ENCODE peak calls at places on chromosomes 1 and 21, in nine cellular contexts. R, H, U, D, O, A, K, F and L are unnamed samples. For H3K27me3, the result is how much of the 10 kb centered on the place peaks cover.

GRCh38 chr1:192311281-192311680 is 5.5 kb upstream of the RGS21 start:
- DNase-seq in K (no peak), F (no peak), H (no peak), D (no peak), U (no peak), A (no peak), R (peak), O (no peak), L (no peak)

GRCh38 chr1:54241430-54241829 is 41.5 kb downstream of the MRPL37 start:
- DNase-seq in H (no peak), U (no peak), O (no peak), F (no peak), R (no peak), A (no peak), D (no peak), K (no peak), L (no peak)

GRCh38 chr1:195458365-195458764 is 1149.9 kb downstream of the KCNT2 start:
- DNase-seq in K (no peak), A (no peak), H (no peak), D (no peak), F (no peak), R (no peak), U (no peak), O (no peak), L (no peak)

GRCh38 chr1:58649555-58649954 is 50.3 kb downstream of the MYSM1 start:
- DNase-seq in F (no peak), R (no peak), K (no peak), O (no peak), H (no peak), U (no peak), A (peak), D (no peak), L (no peak)

GRCh38 chr1:38444770-38445442 is 398.3 kb upstream of the POU3F1 start:
- DNase-seq in H (no peak), K (no peak), U (no peak), D (no peak), F (no peak), A (no peak), R (no peak), O (no peak), L (no peak)

GRCh38 chr1:66999640-67000400 is 54.1 kb downstream of the SLC35D1 start:
- DNase-seq in F (no peak), O (no peak), D (no peak), H (no peak), A (no peak), U (no peak), K (no peak), R (no peak), L (no peak)

GRCh38 chr1:192284927-192285326 is 31.9 kb upstream of the RGS21 start:
- DNase-seq in F (no peak), A (no peak), H (no peak), D (no peak), O (no peak), R (no peak), U (no peak), K (no peak), L (no peak)

GRCh38 chr1:2110738-2111673 is 60.8 kb downstream of the PRKCZ start:
- DNase-seq in K (no peak), R (no peak), A (no peak), O (no peak), D (no peak), U (peak), F (no peak), H (no peak), L (no peak)

GRCh38 chr1:16173447-16174260 is 17.8 kb upstream of the EPHA2 start:
- DNase-seq in K (no peak), D (no peak), R (peak), O (peak), H (no peak), U (peak), F (no peak), A (no peak), L (peak)

GRCh38 chr1:28249013-28249870 is 10.1 kb upstream of the SESN2 start:
- DNase-seq in K (peak), O (no peak), A (peak), D (peak), F (no peak), H (no peak), R (peak), U (peak), L (peak)

GRCh38 chr21:25313891-25314646 is 293.2 kb downstream of the MRPL39 start:
- DNase-seq in K (no peak), H (no peak), A (no peak), R (peak), D (no peak), F (no peak), U (no peak), O (no peak), L (no peak)

GRCh38 chr21:38631171-38631570 is 132.9 kb upstream of the ERG start:
- DNase-seq in F (no peak), A (no peak), O (no peak), H (no peak), D (no peak), U (no peak), K (no peak), R (no peak), L (no peak)

GRCh38 chr1:116147114-116147510 is 35.9 kb downstream of the MAB21L3 start:
- DNase-seq in R (no peak), F (no peak), A (no peak), U (no peak), K (no peak), H (no peak), O (no peak), D (no peak), L (no peak)

GRCh38 chr1:221431068-221431651 is 310.7 kb downstream of the DUSP10 start:
- DNase-seq in U (no peak), A (no peak), F (no peak), R (peak), O (no peak), D (no peak), K (no peak), H (no peak), L (peak)

GRCh38 chr1:56811331-56811730 is 7.9 kb downstream of the FYB2 start:
- DNase-seq in K (no peak), R (no peak), H (no peak), D (no peak), U (no peak), O (no peak), F (no peak), A (no peak), L (no peak)

GRCh38 chr1:176619261-176619660 is 156.3 kb downstream of the PAPPA2 start:
- DNase-seq in A (no peak), K (no peak), U (no peak), D (no peak), F (no peak), O (no peak), R (no peak), H (no peak), L (no peak)

GRCh38 chr1:65632230-65632629 is 160.5 kb upstream of the PDE4B start:
- DNase-seq in O (no peak), H (no peak), D (no peak), U (no peak), A (no peak), K (no peak), R (no peak), F (no peak), L (no peak)

GRCh38 chr1:150528196-150528595 is 12.6 kb downstream of the FALEC start:
- DNase-seq in D (no peak), H (no peak), R (peak), K (no peak), U (no peak), O (no peak), A (no peak), F (no peak), L (peak)

GRCh38 chr1:53547321-53547720 is 88.1 kb downstream of the DMRTB1 start:
- DNase-seq in H (no peak), D (no peak), R (no peak), K (no peak), A (no peak), O (no peak), F (no peak), U (no peak), L (no peak)

GRCh38 chr1:10251325-10252103 is 41.1 kb downstream of the KIF1B start:
- DNase-seq in U (no peak), O (no peak), A (no peak), F (no peak), R (peak), D (no peak), H (no peak), K (no peak), L (no peak)

GRCh38 chr1:201696217-201696761 is 132.7 kb upstream of the IPO9 start:
- DNase-seq in A (no peak), K (peak), O (no peak), R (peak), D (peak), F (peak), U (peak), H (no peak), L (peak)

GRCh38 chr1:210123383-210123782 is 109.2 kb upstream of the SERTAD4 start:
- DNase-seq in H (no peak), D (no peak), A (no peak), K (no peak), O (no peak), F (no peak), R (no peak), U (no peak), L (no peak)

GRCh38 chr21:33308586-33309490 is 15.9 kb upstream of the IFNAR1 start:
- DNase-seq in A (no peak), H (no peak), O (no peak), K (no peak), R (peak), F (peak), U (no peak), D (no peak), L (no peak)

GRCh38 chr1:117275055-117275454 is 64.3 kb upstream of the VTCN1 start:
- DNase-seq in U (no peak), R (peak), K (no peak), H (no peak), D (no peak), A (no peak), O (no peak), F (no peak), L (no peak)

GRCh38 chr1:213989071-213989739 is 1.4 kb downstream of the PROX1 start:
- DNase-seq in R (no peak), O (peak), U (peak), A (no peak), D (no peak), H (no peak), K (no peak), F (no peak), L (no peak)

GRCh38 chr1:203033917-203034316 is 7.6 kb downstream of the PPFIA4 start:
- DNase-seq in O (no peak), K (no peak), R (no peak), H (no peak), A (no peak), U (no peak), F (peak), D (no peak), L (no peak)

GRCh38 chr1:217770895-217771294 is 139.8 kb downstream of the SPATA17 start:
- DNase-seq in F (no peak), A (no peak), O (no peak), H (no peak), K (no peak), R (no peak), U (no peak), D (no peak), L (no peak)

GRCh38 chr1:201678264-201679101 is 139.6 kb downstream of the NAV1 start:
- DNase-seq in H (no peak), R (peak), F (no peak), O (peak), K (no peak), U (no peak), A (no peak), D (no peak), L (no peak)

GRCh38 chr1:42950146-42950480 is 8.6 kb downstream of the SLC2A1 start:
- DNase-seq in U (no peak), D (no peak), O (no peak), K (no peak), H (no peak), F (no peak), A (no peak), R (peak), L (peak)

GRCh38 chr1:114482585-114482984 is 28.4 kb downstream of the TRIM33 start:
- DNase-seq in F (no peak), U (no peak), H (no peak), O (no peak), R (no peak), A (peak), D (no peak), K (no peak), L (no peak)

GRCh38 chr1:46425740-46426139 is 31.6 kb downstream of the FAAH start:
- DNase-seq in U (no peak), O (no peak), F (no peak), R (no peak), H (no peak), K (peak), A (no peak), D (no peak), L (no peak)

GRCh38 chr1:46424730-46425129 is 30.6 kb downstream of the FAAH start:
- DNase-seq in R (no peak), O (no peak), K (no peak), H (no peak), A (no peak), F (no peak), D (no peak), U (no peak), L (no peak)

GRCh38 chr1:46429436-46429835 is 35.3 kb downstream of the FAAH start:
- DNase-seq in O (no peak), K (no peak), A (no peak), R (no peak), H (no peak), U (no peak), D (no peak), F (no peak), L (no peak)

GRCh38 chr1:46423574-46424240 is 29.6 kb downstream of the FAAH start:
- DNase-seq in U (no peak), A (no peak), D (no peak), R (no peak), O (no peak), H (no peak), F (no peak), K (no peak), L (no peak)

GRCh38 chr1:46427541-46427940 is 33.4 kb downstream of the FAAH start:
- DNase-seq in K (no peak), F (no peak), A (no peak), R (no peak), U (no peak), O (no peak), D (no peak), H (no peak), L (no peak)
- H3K27me3 ChIP-seq in K (under half), F (under half), A (under half), R (under half), U (under half), O (under half), D (under half), H (under half), L (under half)

DNA sequence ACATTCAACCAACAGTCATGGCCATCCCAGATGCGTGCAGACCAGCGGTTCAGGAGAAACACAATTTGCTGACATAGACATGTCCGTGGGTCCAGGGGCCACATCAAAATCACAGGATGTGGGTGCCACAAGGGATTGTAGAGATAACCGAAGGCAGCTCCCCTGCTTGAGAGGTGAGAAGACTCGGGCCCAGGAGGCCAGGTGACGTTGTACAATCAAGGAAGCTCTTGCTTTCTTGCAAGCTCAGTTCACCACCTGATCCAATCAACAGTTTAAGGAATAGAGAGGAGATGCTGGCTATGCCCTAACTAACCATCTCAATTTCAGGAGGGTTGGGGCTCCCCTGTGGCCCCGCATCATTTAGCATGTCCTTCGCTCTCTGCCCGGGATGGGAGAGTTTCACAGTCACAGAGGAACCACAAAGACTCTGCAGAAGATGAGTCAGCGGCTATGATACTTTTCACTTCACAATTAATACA is 19.5 kb downstream of the UBASH3A start:
- DNase-seq in D (no peak), U (no peak), K (no peak), H (no peak), O (no peak), R (no peak), A (peak), F (no peak), L (no peak)
- H3K27me3 ChIP-seq in D (half or more), U (under half), K (under half), H (under half), O (under half), R (under half), A (under half), F (under half), L (under half)

GRCh38 chr1:180230416-180230790 is 339 bp downstream of the LHX4 start:
- DNase-seq in D (no peak), A (no peak), H (no peak), K (no peak), U (no peak), O (no peak), R (no peak), F (no peak), L (no peak)

GRCh38 chr1:180230791-180231505 is 884 bp downstream of the LHX4 start:
- DNase-seq in H (no peak), F (no peak), U (no peak), R (peak), D (no peak), K (no peak), O (peak), A (no peak), L (peak)

GRCh38 chr1:180228648-180229482 is 1.2 kb upstream of the LHX4 start:
- DNase-seq in K (no peak), O (no peak), H (no peak), F (no peak), A (no peak), D (no peak), R (no peak), U (no peak), L (no peak)

GRCh38 chr1:180227843-180228647 is 2.0 kb upstream of the LHX4 start:
- DNase-seq in D (no peak), F (no peak), O (no peak), U (no peak), R (no peak), A (no peak), K (no peak), H (no peak), L (no peak)

GRCh38 chr1:180229483-180230415 is at the start of gene LHX4:
- DNase-seq in D (no peak), K (no peak), A (no peak), H (no peak), O (peak), U (no peak), R (no peak), F (no peak), L (peak)
- H3K27me3 ChIP-seq in D (half or more), K (half or more), A (half or more), H (under half), O (half or more), U (under half), R (half or more), F (under half), L (half or more)

DNA sequence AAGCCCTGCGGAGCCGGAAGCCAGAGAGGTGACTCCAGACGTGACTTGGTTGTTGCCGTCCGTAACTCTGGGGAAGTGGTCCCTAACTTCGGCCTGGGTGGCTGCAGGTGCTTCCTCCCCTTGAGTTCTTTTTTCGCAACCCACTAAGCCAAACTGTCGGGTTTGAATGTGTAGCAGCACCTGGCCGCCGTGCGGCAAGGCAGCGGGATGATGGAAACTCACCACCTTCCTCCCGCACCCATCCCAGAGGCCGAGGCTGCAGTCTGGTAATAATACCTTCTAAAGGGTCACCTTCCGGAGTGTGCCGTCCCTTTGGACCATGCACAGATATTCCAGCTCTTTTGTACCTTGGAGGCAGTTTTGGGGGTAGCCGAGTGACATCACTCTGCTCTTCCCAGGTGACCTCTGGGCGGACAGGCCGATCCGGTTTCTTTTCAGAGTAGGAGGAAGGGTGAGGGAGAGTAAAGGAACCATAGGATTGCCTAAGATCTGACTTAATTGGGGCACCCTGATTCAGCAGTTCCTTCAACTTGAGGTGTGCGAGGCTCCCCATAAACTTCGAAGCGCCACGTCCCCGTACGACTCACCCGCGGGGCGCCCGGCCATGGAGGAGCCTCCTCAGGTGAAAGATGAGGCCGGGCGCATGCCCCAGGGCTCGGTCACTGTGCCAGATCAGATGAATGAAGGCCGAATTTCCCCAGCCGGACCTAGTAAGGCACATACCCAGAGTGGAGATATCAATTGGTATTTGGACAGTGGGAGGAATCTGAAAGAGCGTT is 1.0 kb downstream of the KCNK1 start:
- DNase-seq in U (no peak), F (no peak), H (no peak), R (no peak), D (no peak), O (peak), K (no peak), A (no peak), L (no peak)
- H3K27me3 ChIP-seq in U (under half), F (under half), H (under half), R (under half), D (under half), O (under half), K (under half), A (under half), L (under half)

GRCh38 chr1:47515390-47515789 is 77.5 kb downstream of the FOXD2 start:
- DNase-seq in O (no peak), U (no peak), H (no peak), F (no peak), A (no peak), R (no peak), D (no peak), K (no peak), L (no peak)
- H3K27me3 ChIP-seq in O (under half), U (under half), H (under half), F (under half), A (under half), R (under half), D (half or more), K (under half), L (under half)